ENCODE peak calls at places on chromosomes 12 and 14, in seven cellular contexts. C is H1, R is IMR-90, G is H9, S is mesenchymal stem cell, N is neuronal stem cell, A is mesendoderm. B is an unnamed sample. For H3K79me1, the result is how much of the 10 kb centered on the place peaks cover.

GRCh38 chr12:63319386-63319785 is 168.4 kb upstream of the AVPR1A start:
- DNase-seq in C (no peak), R (no peak), G (no peak), S (no peak), N (no peak), A (peak), B (peak)

GRCh38 chr12:116880817-116881324 is 370 bp downstream of the HRK start:
- DNase-seq in C (peak), R (peak), G (peak), S (peak), N (peak), A (peak), B (peak)

GRCh38 chr12:121580959-121581680 is at the start of gene KDM2B:
- DNase-seq in C (peak), R (peak), G (peak), S (peak), N (peak), A (peak), B (peak)

GRCh38 chr12:12726543-12727093 is 9.4 kb downstream of the CDKN1B start:
- DNase-seq in C (no peak), R (peak), G (no peak), S (peak), N (no peak), A (no peak), B (peak)

GRCh38 chr14:52413729-52414453 is 99.8 kb downstream of the PTGER2 start:
- DNase-seq in C (no peak), R (peak), G (no peak), S (peak), N (no peak), A (no peak), B (no peak)

GRCh38 chr12:49533331-49533730 is 5.5 kb upstream of the KCNH3 start:
- DNase-seq in C (no peak), R (no peak), G (peak), S (no peak), N (no peak), A (no peak), B (no peak)

GRCh38 chr14:67263499-67264149 is 22.4 kb downstream of the PALS1 start:
- DNase-seq in C (no peak), R (peak), G (no peak), S (peak), N (no peak), A (no peak), B (no peak)

GRCh38 chr14:76118594-76118993 is 33.1 kb upstream of the GPATCH2L start:
- DNase-seq in C (no peak), R (no peak), G (no peak), S (no peak), N (no peak), A (no peak), B (no peak)

GRCh38 chr14:91202234-91202974 is 42.1 kb downstream of the GPR68 start:
- DNase-seq in C (no peak), R (no peak), G (no peak), S (peak), N (peak), A (no peak), B (no peak)

GRCh38 chr12:12054993-12055392 is 15.7 kb upstream of the BCL2L14 start:
- DNase-seq in C (no peak), R (no peak), G (no peak), S (no peak), N (no peak), A (no peak), B (no peak)

GRCh38 chr12:50055831-50056628 is 1.4 kb upstream of the ASIC1 start:
- DNase-seq in C (peak), R (peak), G (peak), S (peak), N (no peak), A (peak), B (peak)

GRCh38 chr12:51333536-51333935 is 9.6 kb upstream of the BIN2 start:
- DNase-seq in C (no peak), R (no peak), G (no peak), S (no peak), N (no peak), A (no peak), B (peak)

GRCh38 chr14:65776193-65776592 is 363.7 kb downstream of the FUT8 start:
- DNase-seq in C (no peak), R (no peak), G (no peak), S (no peak), N (no peak), A (no peak), B (no peak)

DNA sequence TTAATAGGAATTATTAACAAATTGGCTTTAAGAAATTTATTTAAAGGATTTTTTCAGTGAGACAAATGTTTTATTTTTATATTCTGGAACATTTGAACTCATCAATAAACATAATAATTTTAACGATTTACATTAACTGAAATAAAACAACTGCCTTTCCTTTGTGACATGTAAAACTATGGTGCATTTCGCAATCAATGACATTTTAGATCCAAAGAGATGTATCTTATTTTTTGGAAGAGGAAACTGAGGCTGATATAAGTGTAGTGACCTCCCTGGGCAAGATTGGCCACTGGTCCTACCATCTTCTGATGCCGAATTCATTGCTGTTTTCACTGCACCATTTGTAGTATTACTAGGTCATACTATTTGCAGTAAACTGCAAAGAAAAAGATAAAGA is 2.5 kb upstream of the RNU6-8 start:
- DNase-seq in C (no peak), R (no peak), G (no peak), S (no peak), N (no peak), A (no peak), B (no peak)
- H3K79me1 ChIP-seq in C (under half), R (under half), G (under half), S (under half), N (under half), A (under half), B (under half)

DNA sequence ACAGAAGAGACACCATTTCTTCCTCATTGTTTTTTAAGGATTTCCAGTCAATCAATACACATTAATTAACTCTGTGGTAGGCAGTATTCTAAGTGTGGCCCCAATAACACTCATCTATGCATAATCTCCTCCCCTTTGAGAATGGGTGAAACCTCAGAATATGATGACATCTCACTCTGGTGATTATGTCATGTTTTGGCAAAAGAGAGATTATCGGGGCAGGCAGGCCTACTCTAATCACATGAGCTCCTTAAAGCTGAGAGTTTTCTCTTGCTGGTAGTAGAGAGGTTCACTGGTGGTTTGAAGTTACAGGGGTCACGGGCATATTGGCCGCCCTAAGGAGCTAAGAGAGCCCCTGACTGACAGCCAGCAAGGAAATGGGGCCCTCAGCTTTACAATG is 7.1 kb upstream of the LGMN start:
- DNase-seq in C (no peak), R (peak), G (no peak), S (no peak), N (no peak), A (no peak), B (no peak)
- H3K79me1 ChIP-seq in C (under half), R (under half), G (under half), S (under half), N (under half), A (under half), B (under half)

GRCh38 chr14:21244546-21244945 is 24.7 kb downstream of the HNRNPC start:
- DNase-seq in C (no peak), R (no peak), G (no peak), S (peak), N (no peak), A (no peak), B (no peak)
- H3K79me1 ChIP-seq in C (under half), R (under half), G (under half), S (under half), N (under half), A (under half), B (under half)

GRCh38 chr12:997505-997904 is 6.5 kb downstream of the ERC1 start:
- DNase-seq in C (no peak), R (no peak), G (no peak), S (no peak), N (no peak), A (no peak), B (no peak)
- H3K79me1 ChIP-seq in C (under half), R (under half), G (under half), S (under half), N (under half), A (under half), B (under half)

GRCh38 chr14:22189873-22190272 is 399.2 kb downstream of the DAD1 start:
- DNase-seq in C (no peak), R (no peak), G (no peak), S (no peak), N (no peak), A (no peak), B (no peak)
- H3K79me1 ChIP-seq in C (under half), R (under half), G (under half), S (under half), N (under half), A (under half), B (under half)

GRCh38 chr12:113239288-113239771 is 18.1 kb downstream of the TPCN1 start:
- DNase-seq in C (no peak), R (no peak), G (no peak), S (no peak), N (no peak), A (no peak), B (no peak)
- H3K79me1 ChIP-seq in C (under half), R (under half), G (under half), S (under half), N (under half), A (under half), B (under half)

DNA sequence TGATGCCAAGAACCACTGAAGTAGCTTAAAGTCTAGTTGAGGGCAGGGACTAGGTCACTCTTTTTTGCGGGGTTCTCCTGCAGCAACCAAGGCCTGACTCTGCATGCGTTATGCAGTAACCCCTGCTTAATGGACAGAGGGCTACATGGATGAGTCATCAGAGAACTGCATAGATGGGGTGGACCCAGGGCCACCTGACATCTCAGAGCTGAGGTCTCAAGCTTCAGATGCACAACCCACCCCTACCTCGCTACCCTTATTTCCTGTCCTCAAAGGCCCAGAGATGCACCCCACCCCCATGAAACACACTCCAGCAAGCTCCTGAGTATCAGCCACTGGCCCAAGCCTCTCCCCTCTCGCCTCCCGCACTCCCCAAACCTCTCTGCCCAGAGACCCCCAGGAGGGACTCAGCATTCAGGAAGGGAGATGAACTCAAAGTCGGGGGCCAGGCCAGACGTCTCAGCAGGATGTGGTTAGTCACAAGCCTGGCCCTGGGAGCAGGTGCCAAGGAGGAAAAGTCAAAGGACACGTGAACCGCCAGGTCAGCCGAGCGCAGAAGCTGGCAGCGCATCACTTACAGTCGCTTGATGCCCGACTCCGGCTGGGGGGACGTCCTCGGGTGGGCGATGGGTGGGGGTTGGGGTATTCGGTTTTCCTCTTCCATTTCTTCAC is 25.8 kb downstream of the SNRNP35 start:
- DNase-seq in C (no peak), R (no peak), G (no peak), S (no peak), N (no peak), A (no peak), B (no peak)
- H3K79me1 ChIP-seq in C (under half), R (under half), G (under half), S (under half), N (under half), A (under half), B (under half)

B was measured in trophoblast cell.